ENCODE peak calls at places on chromosomes 11 and 22, in seven cellular contexts. K is sigmoid colon, B is IMR-90, M is spleen, D is ovary, G is transverse colon, F is adrenal gland. P is an unnamed sample.

GRCh38 chr11:110128161-110128560 is 35.0 kb downstream of the ZC3H12C start:
- DNase-seq in K (no peak), B (peak), M (no peak), D (no peak), G (no peak), F (no peak), P (no peak)

GRCh38 chr11:58919561-58919960 is 19.7 kb upstream of the GLYATL1 start:
- DNase-seq in K (no peak), B (peak), M (no peak), D (no peak), G (no peak), F (no peak), P (no peak)

GRCh38 chr22:19687561-19688300 is 26.6 kb upstream of the SEPTIN5 start:
- DNase-seq in K (no peak), B (no peak), M (peak), D (no peak), G (no peak), F (no peak), P (no peak)

GRCh38 chr11:126190792-126191191 is 20.7 kb downstream of the RPUSD4 start:
- DNase-seq in K (no peak), B (no peak), M (no peak), D (no peak), G (no peak), F (no peak), P (no peak)

GRCh38 chr11:6406370-6406769 is 12.5 kb downstream of the APBB1 start:
- DNase-seq in K (no peak), B (no peak), M (no peak), D (no peak), G (no peak), F (no peak), P (no peak)

GRCh38 chr22:20206709-20207215 is 55.9 kb upstream of the CCDC188 start:
- DNase-seq in K (no peak), B (peak), M (no peak), D (no peak), G (peak), F (no peak), P (peak)

GRCh38 chr11:80163441-80163840 is 722.6 kb upstream of the TENM4 start:
- DNase-seq in K (no peak), B (no peak), M (no peak), D (no peak), G (no peak), F (no peak), P (no peak)

GRCh38 chr11:35974878-35975578 is 31.2 kb downstream of the LDLRAD3 start:
- DNase-seq in K (no peak), B (no peak), M (no peak), D (no peak), G (no peak), F (no peak), P (no peak)

GRCh38 chr11:114081641-114082414 is 22.3 kb downstream of the ZBTB16 start:
- DNase-seq in K (peak), B (no peak), M (no peak), D (peak), G (no peak), F (peak), P (no peak)

GRCh38 chr22:25021409-25021808 is 68.9 kb downstream of the KIAA1671 start:
- DNase-seq in K (no peak), B (no peak), M (no peak), D (no peak), G (no peak), F (no peak), P (no peak)

GRCh38 chr11:122584670-122585069 is 70.9 kb upstream of the UBASH3B start:
- DNase-seq in K (no peak), B (no peak), M (no peak), D (no peak), G (no peak), F (no peak), P (no peak)

GRCh38 chr11:93031386-93031785 is 61.9 kb downstream of the MTNR1B start:
- DNase-seq in K (no peak), B (peak), M (no peak), D (no peak), G (no peak), F (no peak), P (no peak)

GRCh38 chr11:116865696-116866095 is 28.3 kb upstream of the APOA1 start:
- DNase-seq in K (no peak), B (peak), M (no peak), D (no peak), G (no peak), F (no peak), P (no peak)

GRCh38 chr11:36724742-36725387 is 126.8 kb upstream of the RAG2 start:
- DNase-seq in K (no peak), B (no peak), M (no peak), D (no peak), G (no peak), F (no peak), P (no peak)

GRCh38 chr11:50073113-50074105 is 40.7 kb downstream of the OR4C45 start:
- DNase-seq in K (no peak), B (no peak), M (no peak), D (no peak), G (no peak), F (no peak), P (no peak)

GRCh38 chr11:125429807-125430678 is 66.0 kb downstream of the FEZ1 start:
- DNase-seq in K (no peak), B (no peak), M (no peak), D (no peak), G (no peak), F (no peak), P (no peak)

GRCh38 chr11:47269829-47270305 is at the start of gene MADD:
- DNase-seq in K (peak), B (peak), M (peak), D (peak), G (peak), F (peak), P (peak)

GRCh38 chr11:94731921-94732601 is 36.1 kb upstream of the AMOTL1 start:
- DNase-seq in K (peak), B (peak), M (no peak), D (no peak), G (no peak), F (peak), P (no peak)

GRCh38 chr11:556175-556699 is 4.3 kb downstream of the LMNTD2 start:
- DNase-seq in K (no peak), B (no peak), M (no peak), D (no peak), G (no peak), F (no peak), P (no peak)

GRCh38 chr11:90124371-90124770 is 10.1 kb upstream of the NAALAD2 start:
- DNase-seq in K (no peak), B (no peak), M (no peak), D (no peak), G (no peak), F (no peak), P (no peak)

GRCh38 chr11:91846002-91846401 is 378.6 kb upstream of the FAT3 start:
- DNase-seq in K (no peak), B (no peak), M (no peak), D (no peak), G (no peak), F (no peak), P (no peak)

GRCh38 chr11:19355601-19356000 is 114.9 kb upstream of the E2F8 start:
- DNase-seq in K (no peak), B (no peak), M (no peak), D (no peak), G (no peak), F (no peak), P (no peak)

GRCh38 chr11:76623171-76623883 is 47.2 kb downstream of the LRRC32 start:
- DNase-seq in K (peak), B (peak), M (peak), D (peak), G (no peak), F (no peak), P (peak)

GRCh38 chr11:70065318-70066135 is 12.6 kb upstream of the ANO1 start:
- DNase-seq in K (peak), B (no peak), M (peak), D (no peak), G (no peak), F (no peak), P (no peak)

GRCh38 chr11:69292221-69292648 is 1.7 kb upstream of the MYEOV start:
- DNase-seq in K (no peak), B (no peak), M (peak), D (no peak), G (peak), F (no peak), P (no peak)

GRCh38 chr11:64801591-64802369 is 1.2 kb downstream of the MAP4K2 start:
- DNase-seq in K (peak), B (no peak), M (peak), D (no peak), G (no peak), F (no peak), P (no peak)
- TF ChIP-seq POLR2A in K (no peak), B (no peak), M (no peak), D (no peak), G (no peak), F (no peak), P (no peak)

GRCh38 chr11:65692367-65692766 is 19.7 kb upstream of the KAT5 start:
- DNase-seq in K (no peak), B (no peak), M (no peak), D (no peak), G (peak), F (no peak), P (no peak)
- TF ChIP-seq POLR2A in K (no peak), B (no peak), M (no peak), D (no peak), G (no peak), F (no peak), P (no peak)

GRCh38 chr11:75031771-75032549 is 43.2 kb downstream of the NEU3 start:
- DNase-seq in K (peak), B (peak), M (peak), D (peak), G (peak), F (peak), P (peak)

GRCh38 chr11:75028321-75029097 is 39.8 kb downstream of the NEU3 start:
- DNase-seq in K (no peak), B (no peak), M (no peak), D (no peak), G (no peak), F (peak), P (no peak)

GRCh38 chr11:75032550-75032935 is 43.8 kb downstream of the NEU3 start:
- DNase-seq in K (no peak), B (no peak), M (no peak), D (no peak), G (no peak), F (no peak), P (no peak)

GRCh38 chr11:75031224-75031753 is 42.6 kb downstream of the NEU3 start:
- DNase-seq in K (no peak), B (peak), M (no peak), D (no peak), G (no peak), F (peak), P (peak)

GRCh38 chr11:75029836-75030631 is 41.3 kb downstream of the NEU3 start:
- DNase-seq in K (no peak), B (peak), M (no peak), D (no peak), G (no peak), F (peak), P (no peak)
- TF ChIP-seq POLR2A in K (no peak), B (no peak), M (no peak), D (no peak), G (no peak), F (peak), P (no peak)

GRCh38 chr11:73173755-73174494 is 31.8 kb upstream of the FCHSD2 start:
- DNase-seq in K (peak), B (peak), M (peak), D (peak), G (peak), F (peak), P (no peak)
- TF ChIP-seq POLR2A in K (no peak), B (no peak), M (no peak), D (no peak), G (no peak), F (no peak), P (no peak)

GRCh38 chr22:35426801-35427140 is 26.8 kb downstream of the MCM5 start:
- DNase-seq in K (no peak), B (no peak), M (no peak), D (no peak), G (no peak), F (no peak), P (no peak)
- TF ChIP-seq POLR2A in K (no peak), B (no peak), M (no peak), D (no peak), G (no peak), F (no peak), P (no peak)

GRCh38 chr11:57288771-57289579 is 35.8 kb downstream of the TNKS1BP1 start:
- DNase-seq in K (no peak), B (peak), M (no peak), D (no peak), G (no peak), F (no peak), P (peak)
- TF ChIP-seq POLR2A in K (no peak), B (peak), M (no peak), D (no peak), G (no peak), F (no peak), P (no peak)

DNA sequence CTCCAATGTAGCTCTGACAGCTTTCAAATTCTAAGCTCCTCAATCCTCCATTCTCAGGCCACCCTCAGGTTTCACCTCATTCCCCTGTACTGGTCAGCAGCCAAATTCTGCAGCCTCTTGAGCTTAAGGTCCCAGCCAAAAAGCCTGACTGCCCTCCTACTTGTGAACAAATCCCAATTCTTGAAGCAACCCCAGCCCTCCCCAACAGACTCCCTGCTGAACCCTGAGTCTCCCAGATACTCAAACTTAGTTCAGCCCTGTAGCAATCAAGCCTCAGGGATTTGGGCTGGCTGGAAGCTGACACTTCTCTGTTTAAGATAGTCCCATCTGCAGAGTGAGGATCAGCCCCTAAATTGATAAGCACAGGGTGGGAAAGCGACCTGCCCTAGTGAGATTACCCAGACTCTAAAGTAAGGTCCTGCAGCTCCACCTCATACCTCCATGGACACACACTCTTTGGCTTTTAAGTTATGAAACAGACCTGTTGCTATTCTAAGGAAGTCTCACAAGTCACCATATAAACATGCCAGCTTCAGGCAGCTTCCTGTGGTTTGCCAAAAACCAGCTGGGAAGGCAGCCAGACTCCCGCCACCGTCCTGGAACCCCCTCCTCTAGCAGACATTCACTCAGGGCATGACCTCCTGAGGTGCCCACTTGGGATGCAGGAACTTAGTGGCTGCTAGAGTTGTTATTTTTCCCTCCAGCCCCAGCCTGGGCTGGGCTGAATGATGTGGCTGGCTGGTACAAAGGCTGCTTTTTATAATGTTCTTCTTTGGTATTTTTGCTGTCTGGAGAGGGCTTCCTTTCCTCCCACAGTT is 82.5 kb upstream of the PICALM start:
- DNase-seq in K (peak), B (peak), M (no peak), D (peak), G (no peak), F (no peak), P (peak)
- TF ChIP-seq POLR2A in K (no peak), B (no peak), M (no peak), D (no peak), G (no peak), F (no peak), P (no peak)

P was measured in H54.